ENCODE peak calls at places on chromosomes 11 and 22, in seven cellular contexts. O is hepatocyte, P is BE2C, M is GM23338, L is IMR-90, B is neuronal stem cell, U is adrenal gland. G is an unnamed sample. For H3K4me1 and H3K27me3, the result is how much of the 10 kb centered on the place peaks cover.

GRCh38 chr11:44978961-44979331 is 28.3 kb upstream of the TP53I11 start:
- DNase-seq in O (no peak), P (no peak), M (no peak), L (no peak), B (no peak), U (no peak), G (no peak)

GRCh38 chr11:72141066-72141465 is 5.5 kb downstream of the FOLR3 start:
- DNase-seq in O (no peak), P (no peak), M (no peak), L (peak), B (no peak), U (no peak), G (peak)

GRCh38 chr22:44740307-44740706 is 12.1 kb upstream of the ARHGAP8 start:
- DNase-seq in O (no peak), P (no peak), M (no peak), L (no peak), B (no peak), U (no peak), G (no peak)

GRCh38 chr11:33635161-33635560 is 65.5 kb downstream of the C11orf91 start:
- DNase-seq in O (no peak), P (no peak), M (no peak), L (peak), B (no peak), U (peak), G (peak)

GRCh38 chr22:46180370-46181137 is 30.2 kb downstream of the PPARA start:
- DNase-seq in O (no peak), P (no peak), M (peak), L (no peak), B (no peak), U (no peak), G (peak)

GRCh38 chr11:68314203-68314885 is 2.0 kb downstream of the LRP5 start:
- DNase-seq in O (no peak), P (no peak), M (peak), L (no peak), B (no peak), U (no peak), G (no peak)

GRCh38 chr11:120130176-120130980 is 7.5 kb downstream of the TRIM29 start:
- DNase-seq in O (no peak), P (peak), M (no peak), L (no peak), B (no peak), U (no peak), G (no peak)

GRCh38 chr22:31973739-31974138 is 29.4 kb downstream of the YWHAH start:
- DNase-seq in O (no peak), P (no peak), M (no peak), L (no peak), B (no peak), U (no peak), G (no peak)

GRCh38 chr11:133898031-133898769 is 52.9 kb upstream of the SPATA19 start:
- DNase-seq in O (no peak), P (peak), M (peak), L (no peak), B (no peak), U (peak), G (no peak)

GRCh38 chr22:32380991-32381390 is 23.3 kb downstream of the RFPL3 start:
- DNase-seq in O (no peak), P (no peak), M (no peak), L (peak), B (no peak), U (no peak), G (no peak)

GRCh38 chr22:47375621-47376321 is 613.3 kb downstream of the TBC1D22A start:
- DNase-seq in O (no peak), P (no peak), M (no peak), L (no peak), B (no peak), U (no peak), G (no peak)

GRCh38 chr11:120752668-120753067 is 241.1 kb downstream of the GRIK4 start:
- DNase-seq in O (no peak), P (no peak), M (no peak), L (no peak), B (no peak), U (no peak), G (no peak)

GRCh38 chr11:43947815-43948214 is 5.4 kb downstream of the C11orf96 start:
- DNase-seq in O (no peak), P (peak), M (no peak), L (no peak), B (no peak), U (no peak), G (no peak)

GRCh38 chr11:46290598-46291309 is 13.3 kb downstream of the CREB3L1 start:
- DNase-seq in O (peak), P (peak), M (peak), L (peak), B (no peak), U (peak), G (peak)
- H3K4me1 ChIP-seq in O (half or more), P (under half), M (under half), L (half or more), B (under half), U (under half), G (half or more)

DNA sequence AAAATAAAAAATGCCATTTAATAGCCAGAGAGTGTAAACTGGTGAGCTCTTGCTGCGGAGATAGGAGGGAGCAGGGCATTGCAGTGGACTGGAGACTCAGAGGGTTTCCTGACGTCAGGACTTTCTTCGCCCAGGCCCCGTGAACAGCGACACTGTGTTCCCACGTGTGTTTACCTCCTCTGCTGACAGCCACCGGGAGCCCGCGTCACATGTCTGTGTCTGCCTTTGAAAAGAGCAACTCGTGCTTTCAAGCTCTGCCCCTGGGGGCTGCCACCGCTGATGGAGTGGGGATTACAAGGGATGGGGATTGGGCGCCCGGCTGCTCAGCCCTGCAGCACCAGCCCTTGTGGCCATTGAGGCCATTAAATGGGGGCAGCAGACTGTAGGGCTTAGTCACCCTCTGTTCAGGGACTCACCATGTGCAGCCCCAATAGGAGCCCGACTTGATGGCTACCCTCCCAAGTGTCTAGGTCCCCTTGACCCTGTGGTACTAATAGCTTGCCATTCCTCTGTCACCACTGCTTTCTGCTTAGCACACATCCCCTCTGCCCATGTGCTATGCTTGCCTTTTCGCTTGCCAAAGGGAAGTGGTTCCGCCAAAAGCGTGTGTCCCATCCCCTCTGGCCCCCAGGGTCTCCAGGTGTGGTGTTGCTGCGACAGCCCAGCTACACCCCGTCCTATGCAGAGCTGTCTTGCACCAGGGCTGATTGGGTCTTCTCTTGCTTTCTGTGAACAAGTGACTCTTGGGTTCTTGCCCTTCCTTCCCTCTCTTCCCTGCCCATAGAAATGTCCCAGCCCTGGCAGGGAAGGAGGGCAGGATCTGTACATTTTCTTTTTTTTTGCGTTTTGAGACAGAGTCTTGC is 3.5 kb downstream of the TANGO2 start:
- DNase-seq in O (no peak), P (peak), M (no peak), L (no peak), B (no peak), U (no peak), G (no peak)
- H3K4me3 ChIP-seq in O (no peak), P (no peak), M (no peak), L (no peak), B (no peak), U (no peak), G (no peak)

GRCh38 chr22:50125029-50125428 is 35.2 kb downstream of the MOV10L1 start:
- DNase-seq in O (no peak), P (no peak), M (no peak), L (no peak), B (no peak), U (no peak), G (no peak)
- H3K27me3 ChIP-seq in O (under half), P (under half), M (under half), L (under half), B (under half), U (under half), G (under half)

GRCh38 chr11:64451856-64452255 is 92.9 kb downstream of the RPS6KA4 start:
- DNase-seq in O (no peak), P (no peak), M (no peak), L (no peak), B (no peak), U (no peak), G (no peak)
- H3K4me1 ChIP-seq in O (under half), P (under half), M (under half), L (under half), B (under half), U (under half), G (under half)

GRCh38 chr22:38083931-38084631 is at the start of gene SLC16A8:
- DNase-seq in O (no peak), P (no peak), M (peak), L (no peak), B (peak), U (no peak), G (no peak)

GRCh38 chr22:38086001-38086845 is 2.2 kb upstream of the SLC16A8 start:
- DNase-seq in O (no peak), P (no peak), M (peak), L (no peak), B (no peak), U (no peak), G (no peak)

GRCh38 chr22:38086942-38087341 is 3.0 kb upstream of the SLC16A8 start:
- DNase-seq in O (no peak), P (no peak), M (no peak), L (no peak), B (no peak), U (no peak), G (no peak)

GRCh38 chr22:38085501-38085900 is 1.5 kb upstream of the SLC16A8 start:
- DNase-seq in O (no peak), P (no peak), M (no peak), L (no peak), B (no peak), U (no peak), G (no peak)

GRCh38 chr22:38085056-38085455 is 1.1 kb upstream of the SLC16A8 start:
- DNase-seq in O (no peak), P (no peak), M (no peak), L (no peak), B (no peak), U (no peak), G (no peak)
- H3K4me3 ChIP-seq in O (no peak), P (no peak), M (no peak), L (no peak), B (no peak), U (no peak), G (no peak)

GRCh38 chr11:13011366-13012036 is 2.4 kb downstream of the RASSF10 start:
- DNase-seq in O (no peak), P (no peak), M (no peak), L (no peak), B (no peak), U (no peak), G (no peak)

GRCh38 chr11:13013054-13013488 is 4.0 kb downstream of the RASSF10 start:
- DNase-seq in O (no peak), P (no peak), M (no peak), L (no peak), B (no peak), U (no peak), G (no peak)

GRCh38 chr11:13009921-13010736 is 1.0 kb downstream of the RASSF10 start:
- DNase-seq in O (peak), P (peak), M (peak), L (peak), B (peak), U (no peak), G (peak)

GRCh38 chr11:13010737-13011342 is 1.7 kb downstream of the RASSF10 start:
- DNase-seq in O (peak), P (no peak), M (peak), L (no peak), B (peak), U (no peak), G (no peak)

DNA sequence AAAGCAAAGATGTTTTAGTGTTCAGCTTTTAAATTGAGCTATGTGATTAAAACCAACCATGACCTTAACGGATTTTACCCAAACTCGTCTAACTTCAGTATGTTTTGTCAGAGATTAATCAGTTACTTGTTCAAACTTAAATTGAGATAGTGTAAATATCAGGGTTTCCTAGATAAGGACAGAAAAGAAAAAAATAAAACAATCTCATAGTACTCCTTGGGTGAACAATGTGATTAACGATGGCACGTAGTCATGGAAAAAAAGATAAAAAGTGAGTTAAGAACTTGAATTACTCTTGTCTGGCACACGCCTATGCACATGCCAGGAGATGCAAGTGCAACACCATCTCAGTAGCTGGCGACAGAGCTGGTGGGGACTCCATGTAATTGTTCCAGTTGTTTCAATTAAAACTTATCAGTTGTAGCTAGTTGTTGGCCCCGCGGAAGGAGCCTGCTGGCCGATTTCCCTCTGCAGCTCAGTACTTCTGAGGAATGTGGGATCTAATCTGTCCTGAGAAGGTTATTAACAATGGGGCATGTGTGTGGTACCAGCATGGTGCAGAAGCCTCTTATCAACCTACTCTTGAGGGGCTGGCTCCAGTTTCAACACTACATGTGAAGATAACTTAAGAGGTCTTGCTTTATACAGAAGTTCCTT is 3.0 kb downstream of the RASSF10 start:
- DNase-seq in O (peak), P (no peak), M (peak), L (no peak), B (peak), U (no peak), G (no peak)
- H3K27me3 ChIP-seq in O (half or more), P (under half), M (half or more), L (half or more), B (under half), U (half or more), G (half or more)